ENCODE peak calls at places on chromosomes 11 and 22, in five cellular contexts. Z, J, Y, X and N are unnamed samples.

GRCh38 chr11:121829159-121829643 is 286.8 kb downstream of the BLID start:
- DNase-seq in Z (no peak), J (no peak), Y (peak), X (no peak), N (no peak)

GRCh38 chr11:130209128-130209932 is 49.7 kb downstream of the ST14 start:
- DNase-seq in Z (peak), J (no peak), Y (peak), X (no peak), N (no peak)

GRCh38 chr11:128207861-128208321 is 379.5 kb downstream of the ETS1 start:
- DNase-seq in Z (no peak), J (peak), Y (peak), X (no peak), N (no peak)

GRCh38 chr11:117931971-117932370 is 2.8 kb upstream of the TMPRSS13 start:
- DNase-seq in Z (no peak), J (no peak), Y (no peak), X (no peak), N (no peak)

GRCh38 chr11:2524446-2525165 is 79.8 kb downstream of the KCNQ1 start:
- DNase-seq in Z (peak), J (no peak), Y (peak), X (peak), N (peak)

GRCh38 chr22:28548411-28548810 is 131.2 kb downstream of the TTC28 start:
- DNase-seq in Z (no peak), J (no peak), Y (no peak), X (no peak), N (no peak)

GRCh38 chr22:50267591-50268390 is 2.4 kb downstream of the MAPK11 start:
- DNase-seq in Z (no peak), J (no peak), Y (peak), X (no peak), N (no peak)

GRCh38 chr22:38255697-38256096 is 17.1 kb downstream of the TMEM184B start:
- DNase-seq in Z (no peak), J (no peak), Y (no peak), X (no peak), N (no peak)

GRCh38 chr11:110565344-110565684 is 135.6 kb downstream of the FDX1 start:
- DNase-seq in Z (no peak), J (peak), Y (peak), X (no peak), N (no peak)

GRCh38 chr11:35365395-35365794 is 54.0 kb downstream of the SLC1A2 start:
- DNase-seq in Z (no peak), J (no peak), Y (no peak), X (no peak), N (no peak)

GRCh38 chr11:73225001-73225686 is 7.1 kb downstream of the P2RY2 start:
- DNase-seq in Z (no peak), J (no peak), Y (no peak), X (peak), N (no peak)

GRCh38 chr11:17827006-17827405 is 92.4 kb downstream of the KCNC1 start:
- DNase-seq in Z (no peak), J (no peak), Y (no peak), X (no peak), N (no peak)
- TF ChIP-seq CTCF in Z (no peak), J (no peak), Y (peak), X (peak), N (no peak)

GRCh38 chr11:29629281-29629680 is 387.5 kb downstream of the KCNA4 start:
- DNase-seq in Z (no peak), J (no peak), Y (peak), X (no peak), N (no peak)

GRCh38 chr11:29634744-29635143 is 382.1 kb downstream of the KCNA4 start:
- DNase-seq in Z (no peak), J (no peak), Y (no peak), X (no peak), N (no peak)

GRCh38 chr11:29628584-29628983 is 388.2 kb downstream of the KCNA4 start:
- DNase-seq in Z (no peak), J (no peak), Y (no peak), X (no peak), N (no peak)

DNA sequence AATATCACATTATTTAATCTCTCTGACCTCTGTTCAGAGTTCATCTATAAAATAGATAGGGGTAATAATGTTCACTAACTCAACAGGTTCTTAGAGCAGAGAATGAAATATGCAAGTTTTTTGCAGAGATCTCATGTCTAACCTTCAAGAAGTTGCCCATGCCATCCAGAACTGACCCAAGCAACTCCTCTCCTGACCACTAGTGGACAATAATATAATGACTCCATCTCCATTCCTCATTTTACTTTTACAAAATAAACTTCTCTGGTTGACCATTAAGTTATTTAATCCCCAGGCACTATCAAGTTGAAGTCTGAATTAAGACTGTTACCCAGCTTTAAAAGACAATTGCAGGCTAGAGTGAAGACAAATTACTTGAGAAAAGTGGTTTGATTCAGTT is 382.6 kb downstream of the KCNA4 start:
- DNase-seq in Z (no peak), J (no peak), Y (no peak), X (no peak), N (no peak)
- TF ChIP-seq CTCF in Z (no peak), J (no peak), Y (peak), X (peak), N (no peak)

GRCh38 chr11:58030653-58031052 is at the start of gene OR6Q1:
- DNase-seq in Z (no peak), J (no peak), Y (no peak), X (no peak), N (no peak)
- TF ChIP-seq CTCF in Z (no peak), J (no peak), Y (no peak), X (no peak), N (no peak)

DNA sequence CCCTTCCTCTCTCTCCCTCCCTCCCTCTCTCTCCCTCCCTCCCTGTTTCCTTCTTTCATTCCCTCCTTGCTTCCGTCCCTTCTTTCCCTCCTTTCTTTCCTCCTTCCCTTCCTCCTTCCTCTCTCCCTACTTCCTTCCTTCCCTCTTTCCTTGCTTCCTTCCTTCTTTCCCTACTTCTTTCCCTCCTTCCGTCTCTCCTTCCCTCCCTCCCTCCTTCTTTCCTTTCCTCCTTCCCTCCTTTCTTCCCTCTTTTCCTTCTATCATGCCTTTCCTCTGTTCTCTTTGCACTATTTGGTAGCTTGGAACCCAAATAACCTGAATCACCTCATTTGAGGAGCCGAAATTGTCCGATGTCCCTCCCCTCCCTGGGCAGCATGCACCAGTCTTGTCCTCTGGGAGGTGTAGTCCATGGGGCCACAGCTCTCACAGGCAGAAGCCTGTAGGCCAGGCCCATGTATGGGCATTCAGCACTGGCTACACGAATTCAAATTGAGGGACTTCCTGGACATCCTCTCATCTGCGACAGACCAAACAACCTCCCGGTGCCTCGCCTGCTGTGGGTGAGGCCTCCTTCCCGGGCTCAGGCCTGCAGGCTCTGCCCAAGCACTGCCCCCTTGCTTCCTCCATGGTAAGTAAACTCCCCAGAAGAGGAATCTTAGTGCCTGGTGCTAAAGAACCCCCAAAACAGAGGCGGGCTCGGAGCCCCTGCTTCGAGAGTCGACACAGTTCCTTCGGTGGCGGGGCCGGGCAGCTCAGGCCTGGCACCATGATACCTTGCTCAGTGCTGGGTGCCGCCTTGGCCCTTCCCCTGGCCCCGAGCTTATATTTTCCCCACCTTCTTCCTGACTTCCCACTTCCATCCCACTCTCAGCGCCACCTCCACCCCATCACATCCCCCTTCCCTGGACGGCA is 454.1 kb upstream of the CADM1 start:
- DNase-seq in Z (no peak), J (no peak), Y (peak), X (no peak), N (no peak)
- TF ChIP-seq CTCF in Z (no peak), J (no peak), Y (no peak), X (peak), N (no peak)